ENCODE peak calls at places on chromosomes 1 and 21, in five cellular contexts. B, L, G, I and Q are unnamed samples.
A peak's percentile ranks its signal among the peaks of the same experiment; 100 is the strongest.

GRCh38 chr1:232515706-232516105 is 114.2 kb downstream of the SIPA1L2 start:
- DNase-seq in L (no peak), G (no peak), I (no peak), B (no peak), Q (no peak)

GRCh38 chr1:162235261-162235780 is 141.3 kb downstream of the SPATA46 start:
- DNase-seq in I (no peak), L (no peak), G (no peak), B (peak; percentile 27), Q (no peak)

GRCh38 chr1:241532173-241532553 is at the start of gene KMO:
- DNase-seq in G (no peak), B (no peak), L (no peak), I (no peak), Q (no peak)

GRCh38 chr1:69172003-69173000 is 395.4 kb upstream of the LRRC7 start:
- DNase-seq in B (no peak), I (no peak), G (no peak), L (no peak), Q (no peak)

GRCh38 chr1:248814351-248814750 is 11.4 kb downstream of the SH3BP5L start:
- DNase-seq in G (no peak), B (no peak), I (no peak), L (no peak), Q (no peak)

GRCh38 chr1:56831874-56832693 is 12.9 kb upstream of the FYB2 start:
- DNase-seq in B (peak; percentile 76), I (peak; percentile 60), G (peak; percentile 57), L (peak; percentile 47), Q (peak; percentile 22)

GRCh38 chr1:14674030-14674429 is 75.5 kb downstream of the KAZN start:
- DNase-seq in B (no peak), G (no peak), L (no peak), I (no peak), Q (no peak)

GRCh38 chr1:46003315-46003714 is 129.1 kb downstream of the PIK3R3 start:
- DNase-seq in G (no peak), B (no peak), I (no peak), L (no peak), Q (no peak)

GRCh38 chr1:223227486-223228196 is 84.6 kb upstream of the TLR5 start:
- DNase-seq in L (no peak), B (no peak), G (no peak), I (no peak), Q (no peak)

GRCh38 chr1:61455400-61455799 is 269.5 kb downstream of the TM2D1 start:
- DNase-seq in B (no peak), L (no peak), I (no peak), G (no peak), Q (no peak)

GRCh38 chr21:24367936-24368335 is 1239.3 kb downstream of the MRPL39 start:
- DNase-seq in B (no peak), L (no peak), I (no peak), G (no peak), Q (no peak)

GRCh38 chr1:221961532-221962292 is 219.8 kb upstream of the DUSP10 start:
- DNase-seq in I (no peak), G (no peak), L (no peak), B (no peak), Q (no peak)

GRCh38 chr1:113147826-113148225 is 74.8 kb downstream of the LRIG2 start:
- DNase-seq in G (no peak), B (no peak), I (no peak), L (no peak), Q (no peak)

GRCh38 chr1:5865056-5865455 is 127.2 kb downstream of the NPHP4 start:
- DNase-seq in G (no peak), I (no peak), L (no peak), B (no peak), Q (no peak)

GRCh38 chr1:109530457-109531204 is 9.0 kb upstream of the GPR61 start:
- DNase-seq in I (no peak), L (no peak), G (no peak), B (peak; percentile 57), Q (no peak)

GRCh38 chr1:10734900-10735602 is 61.4 kb downstream of the CASZ1 start:
- DNase-seq in L (peak; percentile 59), G (no peak), I (no peak), B (peak; percentile 84), Q (no peak)

GRCh38 chr1:173097001-173097400 is 46.3 kb upstream of the TNFSF18 start:
- DNase-seq in I (no peak), L (no peak), B (no peak), G (no peak), Q (no peak)

GRCh38 chr21:38306833-38307232 is 50.0 kb downstream of the KCNJ15 start:
- DNase-seq in G (no peak), I (no peak), B (no peak), L (no peak), Q (no peak)

GRCh38 chr1:187641907-187642306 is 813.2 kb downstream of the PLA2G4A start:
- DNase-seq in L (no peak), B (peak; percentile 5), I (no peak), G (no peak), Q (no peak)

GRCh38 chr1:153662269-153662668 is 3.8 kb downstream of the SNAPIN start:
- DNase-seq in L (no peak), B (no peak), I (no peak), G (no peak), Q (no peak)

GRCh38 chr1:145858238-145858936 is 494 bp downstream of the PIAS3 start:
- DNase-seq in B (peak; percentile 89), L (peak; percentile 54), G (peak; percentile 61), I (no peak), Q (peak; percentile 61)

GRCh38 chr1:4227986-4228385 is 327.9 kb upstream of the C1orf174 start:
- DNase-seq in L (no peak), I (no peak), G (no peak), B (no peak), Q (no peak)

GRCh38 chr1:48471103-48471502 is 901 bp downstream of the SPATA6 start:
- DNase-seq in L (no peak), G (peak; percentile 29), B (no peak), I (peak; percentile 5), Q (no peak)

GRCh38 chr1:155379180-155379876 is 58.6 kb downstream of the RUSC1 start:
- DNase-seq in I (peak; percentile 9), G (no peak), B (no peak), L (no peak), Q (no peak)

GRCh38 chr1:94304553-94304952 is 67.2 kb upstream of the ARHGAP29 start:
- DNase-seq in B (no peak), G (no peak), L (no peak), I (no peak), Q (no peak)

GRCh38 chr1:18946550-18947381 is 9.7 kb downstream of the IFFO2 start:
- DNase-seq in L (no peak), G (no peak), I (no peak), B (no peak), Q (no peak)

GRCh38 chr1:3249236-3249845 is 180.3 kb downstream of the PRDM16 start:
- DNase-seq in L (no peak), B (peak; percentile 96), I (no peak), G (no peak), Q (no peak)

GRCh38 chr21:21997390-21998333 is 999.5 kb downstream of the NCAM2 start:
- DNase-seq in B (no peak), L (no peak), I (no peak), G (no peak), Q (no peak)

GRCh38 chr21:19353271-19353670 is 949.7 kb upstream of the TMPRSS15 start:
- DNase-seq in G (no peak), B (no peak), I (no peak), L (no peak), Q (no peak)

GRCh38 chr1:204255225-204255624 is 41.4 kb upstream of the GOLT1A start:
- DNase-seq in L (no peak), G (no peak), B (peak; percentile 37), I (no peak), Q (no peak)

GRCh38 chr1:87958711-87959110 is 630.0 kb downstream of the LMO4 start:
- DNase-seq in L (no peak), I (no peak), G (no peak), B (no peak), Q (no peak)

GRCh38 chr1:85240659-85241058 is 18.8 kb downstream of the C1orf52 start:
- DNase-seq in G (no peak), B (no peak), L (no peak), I (no peak), Q (no peak)

GRCh38 chr21:44062380-44062779 is 44.8 kb upstream of the PWP2 start:
- DNase-seq in L (no peak), I (no peak), B (no peak), G (no peak), Q (no peak)

GRCh38 chr1:76666499-76666898 is 200.8 kb upstream of the ST6GALNAC5 start:
- DNase-seq in I (peak; percentile 9), B (no peak), G (no peak), L (peak; percentile 14), Q (no peak)

GRCh38 chr1:242811092-242811840 is 286.8 kb upstream of the PLD5 start:
- DNase-seq in L (no peak), G (no peak), B (no peak), I (no peak), Q (no peak)

GRCh38 chr1:239858058-239858457 is 233.6 kb upstream of the FMN2 start:
- DNase-seq in I (no peak), G (no peak), L (no peak), B (peak; percentile 71), Q (no peak)

GRCh38 chr1:190277116-190277515 is 200.5 kb downstream of the BRINP3 start:
- DNase-seq in B (peak; percentile 62), L (no peak), G (no peak), I (no peak), Q (no peak)

GRCh38 chr21:34268493-34268892 is 95.3 kb upstream of the KCNE2 start:
- DNase-seq in G (no peak), B (no peak), L (no peak), I (no peak), Q (no peak)
- H3K4me1 ChIP-seq in G (no peaks in the 10 kb centered on the region), B (no peaks in the 10 kb centered on the region), L (no peaks in the 10 kb centered on the region), I (no peaks in the 10 kb centered on the region), Q (no peaks in the 10 kb centered on the region)

GRCh38 chr1:12604986-12605385 is 13.0 kb downstream of the DHRS3 start:
- DNase-seq in B (no peak), G (no peak), L (no peak), I (no peak), Q (no peak)
- H3K4me1 ChIP-seq in B (no peaks in the 10 kb centered on the region), G (no peaks in the 10 kb centered on the region), L (peaks cover 75% of the 10 kb centered on the region), I (peaks cover 71% of the 10 kb centered on the region), Q (peaks cover 7% of the 10 kb centered on the region)

DNA sequence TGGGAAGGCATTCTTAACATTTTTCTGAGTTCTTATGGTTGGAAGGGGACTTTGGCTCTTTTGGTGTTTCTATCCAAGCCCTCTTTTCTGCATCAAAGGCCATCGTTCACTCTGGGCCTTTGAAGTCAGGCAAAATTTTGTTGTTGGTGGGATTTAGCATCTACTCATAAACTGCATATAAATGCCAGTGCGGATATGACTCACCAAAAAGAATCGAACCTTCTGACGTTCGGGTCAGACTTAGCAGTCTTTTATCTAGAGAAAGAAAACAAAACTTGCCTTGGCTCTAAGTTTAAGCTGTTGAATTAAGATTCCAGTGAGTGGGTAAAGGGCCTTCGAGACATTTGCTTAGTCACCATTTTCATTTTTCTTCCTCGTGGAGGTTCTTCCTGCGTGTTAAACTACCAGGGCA is 51.4 kb downstream of the EVA1C start:
- DNase-seq in I (no peak), L (no peak), G (no peak), B (no peak), Q (no peak)
- H3K4me1 ChIP-seq in I (peaks cover 4% of the 10 kb centered on the region), L (peaks cover 14% of the 10 kb centered on the region), G (peaks cover 11% of the 10 kb centered on the region), B (no peaks in the 10 kb centered on the region), Q (peaks cover 11% of the 10 kb centered on the region)

DNA sequence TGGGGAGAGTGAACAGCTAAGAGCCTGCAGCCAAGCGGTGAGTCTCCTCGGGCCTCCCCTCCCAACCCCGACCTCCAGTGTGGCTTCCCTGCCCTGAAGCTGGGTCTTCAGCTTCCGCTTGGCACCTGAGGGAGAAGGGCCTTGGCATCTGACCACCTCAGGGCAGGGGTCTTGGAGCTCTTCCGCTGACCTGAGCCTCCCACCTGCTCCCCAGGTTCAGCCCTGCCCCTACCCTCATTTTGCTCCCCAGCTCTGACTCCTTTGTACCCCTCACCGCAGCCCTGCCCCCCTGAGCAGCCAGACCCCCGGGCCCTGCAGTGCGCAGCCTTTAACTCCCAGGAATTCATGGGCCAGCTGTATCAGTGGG is 4.9 kb downstream of the ADAMTSL4 start:
- DNase-seq in I (no peak), B (no peak), L (no peak), G (no peak), Q (no peak)
- H3K4me1 ChIP-seq in I (peaks cover 49% of the 10 kb centered on the region), B (peaks cover 13% of the 10 kb centered on the region), L (peaks cover 55% of the 10 kb centered on the region), G (no peaks in the 10 kb centered on the region), Q (peaks cover 16% of the 10 kb centered on the region)